ENCODE peak calls at places on chromosomes 3 and 15, in four cellular contexts. C is left ventricle myocardium inferior, X is BJ, Y is coronary artery. V is an unnamed sample.

GRCh38 chr3:62722344-62722743 is 152.9 kb downstream of the CADPS start:
- DNase-seq in C (no peak), Y (no peak), X (no peak), V (no peak)

GRCh38 chr3:14143826-14144225 is 19.0 kb downstream of the TMEM43 start:
- DNase-seq in X (peak; percentile 92), Y (peak; percentile 88), C (no peak), V (no peak)

GRCh38 chr15:37260255-37260654 is 159.9 kb upstream of the MEIS2 start:
- DNase-seq in C (no peak), Y (no peak), X (no peak), V (no peak)

GRCh38 chr3:190585771-190586630 is 72.1 kb downstream of the IL1RAP start:
- DNase-seq in X (peak; percentile 63), C (no peak), Y (no peak), V (no peak)

GRCh38 chr3:40321818-40322217 is 12.3 kb downstream of the EIF1B start:
- DNase-seq in X (no peak), C (no peak), Y (no peak), V (no peak)

GRCh38 chr3:64143399-64144130 is 81.7 kb downstream of the PRICKLE2 start:
- DNase-seq in Y (no peak), X (peak; percentile 44), C (no peak), V (no peak)

GRCh38 chr15:79977431-79977940 is 6.5 kb upstream of the BCL2A1 start:
- DNase-seq in C (no peak), Y (no peak), X (no peak), V (no peak)

GRCh38 chr15:40103864-40104271 is 4.8 kb downstream of the BMF start:
- DNase-seq in Y (no peak), X (no peak), C (no peak), V (no peak)

GRCh38 chr15:93041159-93041547 is 47.9 kb downstream of the RGMA start:
- DNase-seq in C (no peak), X (no peak), Y (no peak), V (no peak)

GRCh38 chr15:95347846-95348245 is 982.7 kb upstream of the NR2F2 start:
- DNase-seq in X (no peak), Y (no peak), C (no peak), V (no peak)

GRCh38 chr15:95196176-95196915 is 965.0 kb downstream of the MCTP2 start:
- DNase-seq in Y (no peak), C (no peak), X (no peak), V (no peak)

GRCh38 chr15:52262364-52262763 is 33.2 kb downstream of the MYO5C start:
- DNase-seq in X (no peak), Y (no peak), C (no peak), V (no peak)

GRCh38 chr3:150779402-150779858 is 16.5 kb upstream of the SIAH2 start:
- DNase-seq in X (no peak), Y (no peak), C (peak; percentile 15), V (no peak)

GRCh38 chr3:58350627-58351013 is 17.9 kb downstream of the PXK start:
- DNase-seq in X (no peak), Y (no peak), C (no peak), V (no peak)

GRCh38 chr3:153757839-153758238 is 363.4 kb upstream of the ARHGEF26 start:
- DNase-seq in X (no peak), Y (no peak), C (no peak), V (no peak)

GRCh38 chr3:138066383-138066782 is 49.0 kb downstream of the DZIP1L start:
- DNase-seq in Y (no peak), X (no peak), C (no peak), V (no peak)

GRCh38 chr15:81939604-81940440 is 106.0 kb downstream of the MEX3B start:
- DNase-seq in X (no peak), C (no peak), Y (no peak), V (no peak)

GRCh38 chr15:42688301-42688700 is 48.6 kb downstream of the CDAN1 start:
- DNase-seq in C (no peak), Y (no peak), X (no peak), V (no peak)

GRCh38 chr15:37933685-37934084 is 755 bp upstream of the TMCO5A start:
- DNase-seq in Y (no peak), C (no peak), X (peak; percentile 52), V (no peak)

GRCh38 chr15:61828008-61828407 is 232.2 kb downstream of the VPS13C start:
- DNase-seq in Y (no peak), C (no peak), X (no peak), V (no peak)

GRCh38 chr3:71402280-71402679 is 181.2 kb downstream of the FOXP1 start:
- DNase-seq in Y (no peak), C (no peak), X (no peak), V (no peak)

GRCh38 chr3:170483485-170484262 is 65.0 kb downstream of the CLDN11 start:
- DNase-seq in X (no peak), C (no peak), Y (no peak), V (no peak)
- TF ChIP-seq CTCF in X (peak; percentile 31), C (no peak), Y (no peak), V (no peak)

GRCh38 chr3:95172144-95172543 is 1109.3 kb downstream of the NSUN3 start:
- DNase-seq in C (no peak), X (no peak), Y (no peak), V (no peak)
- TF ChIP-seq CTCF in C (no peak), X (no peak), Y (no peak), V (no peak)

DNA sequence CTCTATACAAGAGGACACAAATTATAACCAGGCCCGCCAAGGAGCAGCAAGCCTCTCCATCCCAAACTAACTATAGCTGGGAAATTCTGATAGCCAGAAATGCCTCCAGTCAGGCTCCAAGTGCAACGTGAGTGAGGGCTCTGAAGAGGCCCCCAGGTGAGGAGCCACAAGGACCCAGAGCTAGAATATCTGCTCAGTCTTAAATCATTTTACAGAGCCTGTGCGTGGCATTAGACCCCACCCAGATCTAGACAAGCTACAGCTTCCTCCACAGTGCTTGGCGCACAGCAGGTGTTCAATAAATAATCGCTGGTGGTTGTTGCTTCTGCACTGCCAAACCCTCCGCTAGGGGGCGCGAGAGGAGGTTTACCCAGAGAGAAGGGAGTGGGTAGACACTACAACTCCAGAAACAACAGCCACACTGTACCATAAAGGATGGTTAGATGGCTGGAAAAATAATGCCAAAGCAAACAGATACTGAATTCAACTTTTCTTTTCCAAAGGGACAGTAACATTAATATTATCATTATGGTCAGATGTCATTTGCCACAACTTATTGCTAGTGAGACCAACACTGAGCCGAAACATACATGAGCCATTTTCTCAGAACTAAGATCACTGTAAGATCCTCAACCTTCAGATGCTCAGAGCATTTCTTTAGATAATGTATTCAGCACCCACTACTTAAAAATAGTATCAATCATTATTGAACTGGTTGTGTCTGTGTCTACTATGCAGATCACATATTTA is 44.5 kb downstream of the ZIC4 start:
- DNase-seq in C (no peak), Y (no peak), X (no peak), V (peak; percentile 26)
- TF ChIP-seq CTCF in C (peak; percentile 40), Y (no peak), X (peak; percentile 64), V (peak; percentile 45)

DNA sequence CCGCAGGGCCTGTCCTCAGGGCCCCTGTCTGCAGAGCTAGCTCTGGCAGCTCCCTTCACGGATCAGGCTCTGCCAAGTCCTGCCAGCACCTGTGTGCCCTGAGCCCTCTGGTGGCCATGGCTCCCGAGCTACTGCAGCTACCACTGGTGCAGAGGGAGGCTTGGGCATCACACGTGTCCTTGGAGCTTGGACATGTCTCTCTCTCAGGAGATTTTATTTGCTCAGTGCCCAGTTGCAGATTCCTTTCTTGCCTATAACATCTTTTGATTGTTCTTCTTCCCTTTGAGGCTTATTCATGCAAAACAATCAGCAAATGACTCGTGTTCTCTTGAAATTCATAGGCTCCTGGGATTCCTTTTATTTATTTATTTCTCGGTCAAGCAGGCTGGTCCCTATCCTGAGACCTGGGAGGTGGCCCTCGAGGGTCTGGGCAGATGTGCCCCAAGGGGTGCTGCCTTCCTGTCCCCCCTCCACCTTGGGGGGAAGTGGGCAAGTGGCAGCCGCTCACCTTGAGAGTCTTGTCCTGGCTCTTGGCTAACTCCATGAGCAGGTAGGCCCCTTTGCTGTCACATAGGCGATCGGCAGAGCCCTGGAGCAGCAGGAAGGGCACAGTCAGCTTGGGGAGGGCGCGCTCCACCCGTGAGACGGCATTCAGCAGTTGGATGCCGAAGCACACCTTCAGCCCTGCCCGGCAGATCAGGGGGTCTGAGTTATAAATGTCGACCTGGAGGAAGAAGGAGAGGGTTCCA is 21.9 kb downstream of the ABTB1 start:
- DNase-seq in C (peak; percentile 73), Y (no peak), X (no peak), V (peak; percentile 71)
- TF ChIP-seq CTCF in C (peak; percentile 68), Y (no peak), X (peak; percentile 19), V (peak; percentile 56)

DNA sequence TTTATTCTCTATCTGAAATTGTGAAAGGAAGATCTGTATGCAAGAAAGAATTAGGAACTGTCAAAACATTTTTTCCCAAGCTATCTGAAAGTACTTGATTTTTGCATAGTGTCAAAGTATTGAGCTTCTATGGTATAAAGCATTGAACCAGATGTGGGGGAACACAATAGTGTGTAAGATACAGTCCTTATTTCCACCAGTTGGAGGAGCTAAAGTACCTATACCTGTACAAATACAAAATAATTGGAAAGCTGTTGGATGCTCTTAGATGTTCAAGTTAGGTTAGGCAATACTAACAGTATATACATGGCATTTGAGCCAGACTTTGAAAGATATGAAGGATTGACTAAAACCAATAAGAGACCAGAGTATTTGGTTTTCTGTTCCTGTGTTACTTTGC is 148.4 kb downstream of the B3GALNT1 start:
- DNase-seq in C (no peak), Y (no peak), X (no peak), V (no peak)
- TF ChIP-seq CTCF in C (peak; percentile 43), Y (no peak), X (peak; percentile 36), V (peak; percentile 27)

DNA sequence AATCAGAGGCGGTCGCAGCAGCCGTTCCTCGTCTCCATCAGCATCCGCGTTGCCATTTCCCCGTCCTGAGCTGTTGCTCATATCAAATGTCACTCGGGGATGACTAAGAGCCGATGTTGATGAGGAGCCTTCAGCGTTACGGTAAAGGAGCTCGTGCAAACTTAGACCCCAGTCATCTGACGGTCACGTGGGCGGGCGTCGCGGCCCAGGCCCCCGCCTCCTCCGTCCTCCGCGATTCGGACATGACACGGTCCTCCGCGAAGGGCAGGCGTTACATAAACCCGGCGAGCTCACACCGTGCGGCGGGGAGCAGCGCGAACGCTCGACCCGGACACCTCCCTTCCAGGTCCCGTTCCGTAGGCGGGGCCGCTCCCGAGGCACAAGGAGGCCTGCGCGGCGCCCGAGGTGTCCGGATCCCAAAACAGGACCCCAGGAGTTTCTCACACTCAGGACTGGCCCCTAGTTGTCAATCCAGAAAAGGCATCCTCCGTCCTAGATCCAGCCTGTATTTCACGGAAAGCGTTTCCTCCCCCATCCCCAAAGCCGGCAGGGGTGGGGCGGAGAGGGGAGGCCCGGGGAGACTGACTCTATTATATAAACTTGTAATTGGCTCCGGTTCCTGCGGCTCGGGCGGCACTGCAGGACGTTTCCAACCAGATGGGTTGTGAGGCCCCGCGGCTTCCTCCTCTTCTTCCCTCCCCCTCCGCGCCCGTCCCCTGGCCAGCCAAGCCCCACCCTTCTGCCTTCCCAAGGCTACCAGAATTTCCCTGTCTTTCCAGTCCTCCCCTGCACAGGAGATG is 100.0 kb upstream of the IGF1R start:
- DNase-seq in X (no peak), Y (peak; percentile 81), C (peak; percentile 71), V (peak; percentile 61)
- TF ChIP-seq CTCF in X (peak; percentile 45), Y (no peak), C (peak; percentile 37), V (no peak)

GRCh38 chr3:12142476-12142875 is 16.2 kb downstream of the TIMP4 start:
- DNase-seq in C (no peak), Y (no peak), X (no peak), V (no peak)

GRCh38 chr3:12138044-12138443 is 20.7 kb downstream of the TIMP4 start:
- DNase-seq in X (no peak), C (no peak), Y (no peak), V (no peak)

GRCh38 chr3:12141350-12141749 is 17.4 kb downstream of the TIMP4 start:
- DNase-seq in X (no peak), Y (no peak), C (no peak), V (no peak)

GRCh38 chr3:12136371-12136770 is 22.3 kb downstream of the TIMP4 start:
- DNase-seq in Y (no peak), C (no peak), X (no peak), V (no peak)

GRCh38 chr3:12139111-12139511 is 19.6 kb downstream of the TIMP4 start:
- DNase-seq in Y (no peak), X (no peak), C (no peak), V (peak; percentile 39)
- TF ChIP-seq CTCF in Y (peak; percentile 28), X (peak; percentile 71), C (peak; percentile 73), V (peak; percentile 52)

V was measured in heart right ventricle.